ENCODE peak calls at places on chromosomes 5 and 9, in eight cellular contexts. P, Y, F, Z, V, Q, O and M are unnamed samples.

GRCh38 chr5:154288145-154288544 is 97.6 kb downstream of the GALNT10 start:
- DNase-seq in P (peak), Y (peak), F (no peak), Z (peak), V (no peak), Q (peak), O (no peak), M (no peak)

GRCh38 chr5:155699385-155699784 is 627.6 kb upstream of the SGCD start:
- DNase-seq in P (no peak), Y (no peak), F (no peak), Z (no peak), V (no peak), Q (no peak), O (no peak), M (peak)

GRCh38 chr9:23945897-23946296 is 119.9 kb upstream of the ELAVL2 start:
- DNase-seq in P (no peak), Y (no peak), F (no peak), Z (no peak), V (no peak), Q (no peak), O (no peak), M (no peak)

GRCh38 chr5:96880402-96881164 is 4.3 kb downstream of the ERAP2 start:
- DNase-seq in P (no peak), Y (no peak), F (no peak), Z (no peak), V (no peak), Q (peak), O (peak), M (no peak)

GRCh38 chr5:2174572-2174971 is 291.8 kb upstream of the IRX4 start:
- DNase-seq in P (no peak), Y (no peak), F (no peak), Z (no peak), V (no peak), Q (no peak), O (no peak), M (no peak)

GRCh38 chr9:113511047-113511521 is 47.6 kb downstream of the RGS3 start:
- DNase-seq in P (peak), Y (no peak), F (peak), Z (peak), V (no peak), Q (no peak), O (no peak), M (no peak)

GRCh38 chr9:135494791-135495559 is 5.5 kb upstream of the MRPS2 start:
- DNase-seq in P (peak), Y (no peak), F (no peak), Z (no peak), V (no peak), Q (no peak), O (no peak), M (no peak)

GRCh38 chr9:86856259-86856658 is 91.0 kb downstream of the GAS1 start:
- DNase-seq in P (no peak), Y (no peak), F (no peak), Z (no peak), V (no peak), Q (no peak), O (no peak), M (no peak)

GRCh38 chr9:20191239-20191840 is 402.5 kb upstream of the SLC24A2 start:
- DNase-seq in P (no peak), Y (no peak), F (no peak), Z (no peak), V (no peak), Q (peak), O (peak), M (no peak)

GRCh38 chr5:166507810-166508419 is 1783.5 kb upstream of the WWC1 start:
- DNase-seq in P (no peak), Y (no peak), F (no peak), Z (no peak), V (no peak), Q (no peak), O (no peak), M (no peak)

GRCh38 chr5:36058776-36059175 is 7.9 kb downstream of the UGT3A2 start:
- DNase-seq in P (no peak), Y (no peak), F (no peak), Z (no peak), V (no peak), Q (no peak), O (no peak), M (no peak)

GRCh38 chr5:168737066-168737465 is 157.9 kb upstream of the PANK3 start:
- DNase-seq in P (no peak), Y (no peak), F (no peak), Z (no peak), V (no peak), Q (no peak), O (no peak), M (no peak)

GRCh38 chr5:137466888-137467287 is 32.2 kb downstream of the SPOCK1 start:
- DNase-seq in P (peak), Y (no peak), F (no peak), Z (no peak), V (no peak), Q (peak), O (no peak), M (no peak)

GRCh38 chr9:75198436-75198835 is 110.1 kb downstream of the OSTF1 start:
- DNase-seq in P (no peak), Y (no peak), F (no peak), Z (no peak), V (no peak), Q (no peak), O (no peak), M (no peak)

GRCh38 chr5:8848362-8848761 is 697.5 kb downstream of the SEMA5A start:
- DNase-seq in P (no peak), Y (no peak), F (no peak), Z (no peak), V (no peak), Q (no peak), O (no peak), M (no peak)

GRCh38 chr5:172179032-172179989 is 8.7 kb downstream of the STK10 start:
- DNase-seq in P (no peak), Y (peak), F (no peak), Z (peak), V (no peak), Q (no peak), O (no peak), M (no peak)

GRCh38 chr5:175585573-175585972 is 72.3 kb upstream of the HRH2 start:
- DNase-seq in P (no peak), Y (peak), F (no peak), Z (no peak), V (no peak), Q (no peak), O (no peak), M (no peak)

GRCh38 chr5:88660326-88660946 is 222.5 kb downstream of the MEF2C start:
- DNase-seq in P (no peak), Y (no peak), F (no peak), Z (no peak), V (peak), Q (peak), O (peak), M (peak)

GRCh38 chr9:2066312-2067273 is 51.4 kb downstream of the SMARCA2 start:
- DNase-seq in P (no peak), Y (no peak), F (no peak), Z (no peak), V (no peak), Q (peak), O (no peak), M (no peak)

DNA sequence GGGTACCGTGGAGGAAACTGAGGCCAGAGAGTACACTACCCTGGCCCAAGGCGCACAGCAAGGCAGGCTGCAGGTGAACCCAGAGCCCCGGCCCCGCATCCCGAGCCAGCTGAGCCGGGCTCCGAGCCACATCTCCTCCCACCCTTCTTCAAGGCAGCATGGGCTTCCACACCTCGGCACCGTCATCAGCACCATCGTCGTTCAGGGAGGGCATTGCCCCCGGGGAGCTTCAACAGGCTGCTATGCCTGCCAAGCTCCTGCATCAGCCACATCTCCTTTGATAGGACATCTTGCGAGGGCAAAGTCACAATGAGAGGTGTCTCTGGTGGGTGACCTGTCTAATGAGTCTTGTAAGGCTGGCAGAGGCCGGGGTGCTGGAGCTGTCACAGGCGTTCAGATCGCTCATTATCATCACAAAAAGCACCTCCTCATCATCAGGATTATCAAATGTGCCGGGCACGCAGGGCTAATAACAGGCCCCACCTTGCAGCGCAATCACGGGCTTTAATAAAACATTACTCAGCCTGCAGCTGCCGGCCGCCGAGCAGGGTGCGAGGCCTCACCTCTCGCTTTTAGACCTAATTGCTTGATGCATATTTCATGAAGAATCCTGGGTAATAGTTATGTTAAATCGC is 20.0 kb upstream of the SLC25A51 start:
- DNase-seq in P (no peak), Y (no peak), F (no peak), Z (no peak), V (no peak), Q (no peak), O (no peak), M (no peak)
- H3K4me3 ChIP-seq in P (no peak), Y (no peak), F (no peak), Z (no peak), V (no peak), Q (no peak), O (no peak), M (no peak)

GRCh38 chr5:82106806-82107205 is 135.0 kb downstream of the ATG10 start:
- DNase-seq in P (no peak), Y (no peak), F (no peak), Z (no peak), V (no peak), Q (no peak), O (no peak), M (no peak)
- H3K27ac ChIP-seq in P (no peak), Y (no peak), F (peak), Z (no peak), V (no peak), Q (no peak), O (no peak), M (no peak)

GRCh38 chr9:27108981-27109541 is at the start of gene TEK:
- DNase-seq in P (no peak), Y (no peak), F (no peak), Z (no peak), V (no peak), Q (peak), O (no peak), M (no peak)

GRCh38 chr9:27109621-27110020 is 596 bp downstream of the TEK start:
- DNase-seq in P (no peak), Y (no peak), F (no peak), Z (no peak), V (no peak), Q (peak), O (no peak), M (no peak)

GRCh38 chr9:27112235-27112634 is 3.2 kb downstream of the TEK start:
- DNase-seq in P (no peak), Y (no peak), F (no peak), Z (no peak), V (no peak), Q (no peak), O (no peak), M (no peak)

GRCh38 chr9:27107241-27107640 is 1.8 kb upstream of the TEK start:
- DNase-seq in P (no peak), Y (no peak), F (no peak), Z (no peak), V (no peak), Q (no peak), O (no peak), M (no peak)

DNA sequence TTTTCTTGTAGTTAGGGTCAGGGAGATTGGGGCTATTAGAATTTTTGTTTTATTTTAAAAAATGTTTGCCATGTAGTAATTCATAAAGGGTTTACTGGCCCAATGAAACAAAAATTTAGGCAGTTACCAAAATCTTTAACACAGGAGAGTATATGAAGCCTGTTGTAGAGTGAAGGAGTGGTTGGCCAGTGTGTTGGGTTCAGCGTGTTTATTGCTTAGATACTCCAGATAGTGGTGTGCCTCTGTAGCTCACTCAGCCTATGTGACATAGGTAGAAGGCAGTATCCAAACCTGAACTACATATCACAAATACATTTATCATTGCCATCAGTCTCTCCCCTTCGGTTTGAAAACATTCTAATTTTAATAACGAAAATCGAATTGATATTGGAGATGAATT is 1.2 kb downstream of the TEK start:
- DNase-seq in P (no peak), Y (no peak), F (no peak), Z (no peak), V (no peak), Q (no peak), O (no peak), M (no peak)
- H3K4me3 ChIP-seq in P (no peak), Y (no peak), F (peak), Z (no peak), V (no peak), Q (peak), O (no peak), M (no peak)

DNA sequence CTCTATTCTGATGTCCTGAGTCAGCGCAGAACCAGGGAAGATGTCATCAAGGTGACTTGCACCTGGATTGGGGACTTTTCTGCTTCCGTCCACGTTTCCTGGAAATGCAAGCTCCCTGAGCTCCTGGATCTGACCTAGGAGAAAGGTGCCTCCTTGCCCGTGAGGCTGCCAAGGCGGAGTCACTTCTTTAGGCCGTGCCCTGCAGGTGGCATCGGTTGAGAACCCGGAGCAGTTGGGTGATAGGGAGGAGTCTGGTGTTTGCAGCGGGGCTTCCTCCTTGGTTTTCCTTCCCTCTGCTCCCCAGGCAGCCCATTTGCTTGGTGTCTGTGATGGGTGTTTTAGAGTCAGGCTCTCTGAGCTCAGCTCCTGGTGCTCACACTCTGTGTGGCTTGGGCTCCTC is 15.2 kb downstream of the NANS start:
- DNase-seq in P (no peak), Y (no peak), F (no peak), Z (peak), V (no peak), Q (no peak), O (no peak), M (no peak)
- H3K27ac ChIP-seq in P (no peak), Y (no peak), F (no peak), Z (peak), V (no peak), Q (no peak), O (peak), M (no peak)

GRCh38 chr5:83848928-83849327 is 128.3 kb upstream of the HAPLN1 start:
- DNase-seq in P (no peak), Y (no peak), F (no peak), Z (no peak), V (no peak), Q (no peak), O (no peak), M (no peak)

GRCh38 chr5:83844320-83845068 is 123.8 kb upstream of the HAPLN1 start:
- DNase-seq in P (peak), Y (no peak), F (no peak), Z (no peak), V (no peak), Q (peak), O (no peak), M (no peak)

DNA sequence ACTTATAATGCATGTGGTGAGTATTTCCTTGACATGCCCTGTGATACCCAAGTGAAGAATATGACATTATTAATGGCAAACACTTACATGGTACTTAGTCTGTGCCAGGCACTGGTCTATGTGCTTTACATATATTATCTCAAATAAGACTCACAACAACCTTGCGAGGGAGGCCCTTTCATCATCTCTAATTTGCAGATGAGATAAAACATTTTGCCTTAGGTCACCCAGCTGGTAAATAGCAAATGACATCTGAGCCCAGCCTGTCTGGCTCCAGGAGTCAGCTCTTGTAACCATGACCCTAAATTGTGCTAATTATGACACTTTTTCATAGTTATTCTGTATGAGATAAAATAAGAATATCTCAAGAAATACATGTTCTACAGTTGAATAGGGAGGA is 125.9 kb upstream of the HAPLN1 start:
- DNase-seq in P (no peak), Y (no peak), F (no peak), Z (no peak), V (no peak), Q (no peak), O (no peak), M (no peak)
- H3K4me3 ChIP-seq in P (no peak), Y (no peak), F (no peak), Z (no peak), V (no peak), Q (no peak), O (no peak), M (no peak)

GRCh38 chr9:95027914-95028854 is 289.3 kb downstream of the FANCC start:
- DNase-seq in P (no peak), Y (no peak), F (no peak), Z (no peak), V (no peak), Q (no peak), O (no peak), M (no peak)
- H3K27ac ChIP-seq in P (peak), Y (no peak), F (peak), Z (no peak), V (no peak), Q (peak), O (no peak), M (no peak)

GRCh38 chr5:134409321-134409720 is 2.4 kb downstream of the CDKN2AIPNL start:
- DNase-seq in P (no peak), Y (no peak), F (no peak), Z (no peak), V (no peak), Q (no peak), O (no peak), M (no peak)

GRCh38 chr5:134413046-134413445 is 1.4 kb upstream of the CDKN2AIPNL start:
- DNase-seq in P (no peak), Y (no peak), F (no peak), Z (no peak), V (no peak), Q (no peak), O (no peak), M (no peak)

GRCh38 chr5:134411546-134412266 is at the start of gene CDKN2AIPNL:
- DNase-seq in P (peak), Y (peak), F (peak), Z (peak), V (peak), Q (peak), O (peak), M (peak)

GRCh38 chr5:134411228-134411545 is 494 bp downstream of the CDKN2AIPNL start:
- DNase-seq in P (no peak), Y (no peak), F (no peak), Z (no peak), V (no peak), Q (no peak), O (no peak), M (no peak)

GRCh38 chr5:134410822-134411221 is 859 bp downstream of the CDKN2AIPNL start:
- DNase-seq in P (no peak), Y (no peak), F (no peak), Z (no peak), V (no peak), Q (no peak), O (no peak), M (no peak)
- H3K4me3 ChIP-seq in P (no peak), Y (peak), F (peak), Z (peak), V (peak), Q (peak), O (peak), M (peak)